ENCODE peak calls at places on chromosomes 13 and 19, in seven cellular contexts. A, F, U, P, O, B and H are unnamed samples.

GRCh38 chr19:47679922-47680857 is 33.0 kb upstream of the EHD2 start:
- DNase-seq in A (no peak), F (no peak), U (no peak), P (no peak), O (no peak), B (no peak), H (no peak)

GRCh38 chr13:99312493-99312883 is 5.3 kb upstream of the GPR183 start:
- DNase-seq in A (no peak), F (peak), U (no peak), P (no peak), O (no peak), B (peak), H (no peak)

GRCh38 chr19:8462601-8463000 is 17.8 kb downstream of the HNRNPM start:
- DNase-seq in A (no peak), F (no peak), U (no peak), P (no peak), O (no peak), B (no peak), H (no peak)

GRCh38 chr13:40127476-40127875 is 472.0 kb downstream of the COG6 start:
- DNase-seq in A (no peak), F (no peak), U (no peak), P (no peak), O (no peak), B (no peak), H (no peak)

GRCh38 chr13:75360170-75360569 is 121.8 kb downstream of the TBC1D4 start:
- DNase-seq in A (no peak), F (no peak), U (no peak), P (no peak), O (no peak), B (no peak), H (no peak)

GRCh38 chr13:64910061-64910460 is 2320.1 kb downstream of the PCDH9 start:
- DNase-seq in A (no peak), F (no peak), U (no peak), P (no peak), O (no peak), B (no peak), H (no peak)

GRCh38 chr19:58394821-58395219 is 636 bp upstream of the RNF225 start:
- DNase-seq in A (no peak), F (no peak), U (no peak), P (no peak), O (peak), B (no peak), H (no peak)

GRCh38 chr19:48757089-48757675 is 1.9 kb downstream of the FGF21 start:
- DNase-seq in A (no peak), F (no peak), U (no peak), P (no peak), O (no peak), B (no peak), H (no peak)

GRCh38 chr19:55156202-55157063 is 1.1 kb downstream of the TNNI3 start:
- DNase-seq in A (peak), F (peak), U (peak), P (peak), O (peak), B (peak), H (peak)

GRCh38 chr13:106230450-106230849 is 305.0 kb downstream of the EFNB2 start:
- DNase-seq in A (no peak), F (no peak), U (no peak), P (no peak), O (peak), B (no peak), H (no peak)

GRCh38 chr19:22832031-22832762 is at the start of gene ZNF723:
- DNase-seq in A (no peak), F (no peak), U (no peak), P (no peak), O (no peak), B (no peak), H (no peak)

GRCh38 chr13:45243072-45243471 is 42.2 kb upstream of the KCTD4 start:
- DNase-seq in A (no peak), F (no peak), U (no peak), P (no peak), O (no peak), B (no peak), H (no peak)

GRCh38 chr19:16203256-16204004 is 5.7 kb downstream of the AP1M1 start:
- DNase-seq in A (no peak), F (no peak), U (no peak), P (no peak), O (no peak), B (no peak), H (no peak)

GRCh38 chr19:16106121-16106520 is 5.6 kb upstream of the RAB8A start:
- DNase-seq in A (no peak), F (no peak), U (no peak), P (no peak), O (no peak), B (no peak), H (no peak)

GRCh38 chr19:48624791-48625723 is 5.8 kb downstream of the SPHK2 start:
- DNase-seq in A (no peak), F (peak), U (no peak), P (no peak), O (no peak), B (no peak), H (no peak)

GRCh38 chr19:13099073-13099999 is 3.3 kb downstream of the LYL1 start:
- DNase-seq in A (peak), F (peak), U (peak), P (peak), O (no peak), B (peak), H (peak)

GRCh38 chr13:98428256-98428966 is 148.5 kb downstream of the STK24 start:
- DNase-seq in A (no peak), F (no peak), U (no peak), P (no peak), O (no peak), B (no peak), H (no peak)

GRCh38 chr19:10142701-10143375 is 23.1 kb upstream of the EIF3G start:
- DNase-seq in A (no peak), F (no peak), U (no peak), P (peak), O (no peak), B (no peak), H (no peak)

GRCh38 chr13:81487151-81487550 is 1146.2 kb upstream of the SPRY2 start:
- DNase-seq in A (no peak), F (no peak), U (peak), P (no peak), O (peak), B (no peak), H (no peak)

GRCh38 chr13:108146642-108147041 is 68.7 kb downstream of the LIG4 start:
- DNase-seq in A (no peak), F (no peak), U (no peak), P (no peak), O (no peak), B (no peak), H (no peak)

GRCh38 chr19:4889034-4889825 is 13.5 kb downstream of the ARRDC5 start:
- DNase-seq in A (no peak), F (no peak), U (no peak), P (no peak), O (peak), B (no peak), H (no peak)
- TF ChIP-seq CTCF in A (no peak), F (no peak), U (no peak), P (no peak), O (no peak), B (no peak), H (no peak)

DNA sequence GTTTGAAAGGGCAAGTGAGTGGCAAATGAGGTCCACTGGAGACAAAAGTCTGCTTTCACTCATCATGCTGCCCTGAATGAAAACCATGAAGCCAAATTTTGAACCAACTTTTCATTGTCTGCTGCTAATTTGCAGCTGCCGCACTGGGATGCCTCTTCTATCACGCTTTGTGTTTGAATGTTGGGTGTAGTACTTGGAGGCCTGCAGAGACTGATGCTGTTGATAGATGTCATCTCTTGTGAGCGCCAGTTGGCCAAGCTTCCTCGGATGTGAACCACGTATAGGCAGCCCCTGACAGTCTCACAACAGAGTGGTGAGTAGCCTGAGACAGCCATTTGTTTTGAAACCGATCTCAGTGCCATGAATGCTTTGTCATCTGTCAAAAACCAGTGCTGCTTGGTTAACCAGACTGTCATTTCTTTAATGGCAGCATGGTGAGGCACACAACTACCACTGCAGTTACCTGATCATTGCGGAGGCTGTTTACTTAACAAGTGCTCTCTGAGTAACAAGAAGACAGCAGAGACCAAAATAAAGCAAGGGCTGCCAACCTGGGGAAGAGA is 31.2 kb upstream of the SLC10A2 start:
- DNase-seq in A (no peak), F (no peak), U (no peak), P (no peak), O (no peak), B (no peak), H (no peak)
- TF ChIP-seq CTCF in A (no peak), F (no peak), U (no peak), P (no peak), O (no peak), B (no peak), H (no peak)

DNA sequence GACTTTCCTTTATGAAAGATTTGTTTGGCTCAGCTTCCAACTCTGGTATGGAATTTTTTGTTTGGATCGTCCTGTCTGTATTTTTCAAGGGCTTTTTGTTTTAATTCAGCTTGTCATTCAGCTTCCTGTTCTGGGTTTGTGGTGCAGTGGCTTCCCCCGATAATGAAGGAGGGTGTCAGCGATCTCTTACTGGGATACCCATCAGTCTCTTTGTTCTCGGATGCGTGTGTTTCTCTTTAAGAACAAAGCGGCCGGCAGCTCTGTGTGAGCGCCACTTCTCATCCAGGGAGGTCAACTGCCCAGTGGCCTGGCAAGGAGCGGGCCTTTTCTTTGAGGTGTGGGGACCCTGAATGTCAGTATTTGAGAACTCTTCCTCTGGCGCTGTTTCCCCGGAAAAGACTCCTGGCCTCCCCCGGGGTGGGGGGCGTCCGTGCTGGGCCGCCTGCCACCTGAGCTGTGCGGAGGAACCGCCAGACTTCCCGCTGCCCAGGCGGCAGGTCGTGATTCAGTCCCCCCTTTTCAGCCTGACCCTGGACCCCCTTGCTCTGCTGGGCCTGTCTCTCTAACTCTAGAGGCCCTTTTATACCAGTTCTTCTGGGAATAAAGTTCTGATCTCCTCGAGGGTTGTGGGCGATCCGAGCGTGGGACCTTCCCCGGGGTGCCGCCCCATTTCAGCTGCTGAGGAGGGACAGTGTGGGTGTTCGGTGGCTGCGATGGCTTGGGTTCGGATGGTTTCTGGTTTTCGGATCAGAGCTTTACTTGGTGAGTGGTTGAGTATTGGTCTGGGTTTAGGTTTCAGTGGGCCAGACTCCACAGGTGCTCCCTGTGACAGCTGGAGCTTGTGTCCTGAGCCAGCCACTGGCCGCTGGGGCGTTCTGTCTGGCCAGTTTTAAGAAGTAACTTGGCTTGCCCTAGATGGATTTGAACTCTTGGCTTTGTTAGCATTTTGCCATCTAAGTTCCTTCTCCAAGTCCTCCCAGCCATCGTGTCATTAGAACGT is 3.4 kb downstream of the SF3A2 start:
- DNase-seq in A (no peak), F (no peak), U (no peak), P (peak), O (no peak), B (no peak), H (no peak)
- TF ChIP-seq CTCF in A (no peak), F (no peak), U (no peak), P (no peak), O (no peak), B (no peak), H (no peak)

GRCh38 chr13:85651440-85651839 is 147.8 kb downstream of the SLITRK6 start:
- DNase-seq in A (no peak), F (no peak), U (no peak), P (no peak), O (peak), B (no peak), H (no peak)
- TF ChIP-seq CTCF in A (no peak), F (no peak), U (no peak), P (no peak), O (no peak), B (no peak), H (no peak)